ENCODE peak calls at places on chromosome 13, in ten cellular contexts. H is GM04503; N is A673; W is B cell; G is activated CD4-positive, CD25-positive, alpha-beta regulatory T cell treated with anti-CD3 and anti-CD28 coated beads, Interleukin-2, amount 50 U/mL, for 16 hours; Y is nucleus accumbens; A is stimulated activated CD8-positive, alpha-beta memory T cell treated with anti-CD3 and anti-CD28 coated beads, Interleukin-7, amount 100 ng/mL, for 24 hours; Z is NCI-H2171 treated with DMSO at 0.1 percent for 48 hours; B is transverse colon; U is Calu3. S is an unnamed sample.
A peak's percentile ranks its signal among the peaks of the same experiment; 100 is the strongest.

GRCh38 chr13:25659091-25659502 is 287.3 kb downstream of the ATP8A2 start:
- DNase-seq in Z (peak; percentile 82), W (no peak), U (no peak), Y (no peak), A (no peak), H (no peak), N (no peak), G (no peak), B (no peak), S (no peak)

GRCh38 chr13:44759723-44760360 is 183.7 kb upstream of the TSC22D1 start:
- DNase-seq in Y (no peak), W (no peak), N (no peak), A (no peak), H (no peak), Z (no peak), B (no peak), G (no peak), U (peak; percentile 9), S (no peak)

GRCh38 chr13:35979378-35979911 is 151.7 kb downstream of the DCLK1 start:
- DNase-seq in Y (peak; percentile 16), A (no peak), G (no peak), U (no peak), H (peak; percentile 81), W (no peak), N (peak; percentile 67), B (peak; percentile 45), Z (no peak), S (no peak)

GRCh38 chr13:96984061-96984508 is 10.2 kb downstream of the OXGR1 start:
- DNase-seq in B (peak; percentile 76), G (no peak), A (no peak), Y (no peak), W (no peak), N (peak; percentile 20), U (peak; percentile 46), H (no peak), Z (no peak), S (no peak)

GRCh38 chr13:45219123-45219891 is 18.5 kb upstream of the KCTD4 start:
- DNase-seq in B (no peak), W (no peak), A (no peak), N (no peak), Y (no peak), Z (no peak), G (no peak), U (no peak), H (no peak), S (no peak)

GRCh38 chr13:69591437-69591836 is 516.2 kb upstream of the ATXN8OS start:
- DNase-seq in B (no peak), H (no peak), G (no peak), W (no peak), U (no peak), A (no peak), N (no peak), Y (no peak), Z (no peak), S (no peak)

GRCh38 chr13:74919914-74920313 is 562.1 kb downstream of the TBC1D4 start:
- DNase-seq in A (no peak), B (no peak), G (no peak), U (no peak), H (no peak), W (no peak), Z (no peak), Y (no peak), N (no peak), S (no peak)

GRCh38 chr13:110706570-110707378 is 858 bp upstream of the CARS2 start:
- DNase-seq in Z (no peak), G (no peak), A (no peak), H (no peak), Y (no peak), U (no peak), N (no peak), W (no peak), B (no peak), S (no peak)

GRCh38 chr13:113641426-113641825 is 16.6 kb downstream of the ATP4B start:
- DNase-seq in W (no peak), A (no peak), G (no peak), H (no peak), Z (no peak), Y (no peak), U (no peak), N (no peak), B (peak; percentile 3), S (no peak)

GRCh38 chr13:19927117-19927734 is 31.3 kb upstream of the ZMYM2 start:
- DNase-seq in Z (peak; percentile 1), N (peak; percentile 32), U (no peak), B (no peak), H (no peak), A (no peak), G (no peak), Y (no peak), W (no peak), S (no peak)

GRCh38 chr13:86870388-86870966 is 800.7 kb upstream of the SLITRK5 start:
- DNase-seq in G (no peak), N (peak; percentile 37), Z (no peak), H (no peak), Y (no peak), W (no peak), U (peak; percentile 0), B (no peak), A (no peak), S (no peak)

GRCh38 chr13:92175330-92175729 is 776.9 kb downstream of the GPC5 start:
- DNase-seq in N (peak; percentile 63), H (no peak), Y (no peak), B (no peak), A (no peak), W (no peak), U (no peak), G (no peak), Z (peak; percentile 62), S (no peak)

GRCh38 chr13:28056970-28057712 is 43.2 kb downstream of the FLT3 start:
- DNase-seq in B (no peak), Z (no peak), Y (no peak), U (no peak), A (no peak), W (no peak), N (no peak), G (no peak), H (no peak), S (no peak)

GRCh38 chr13:81302677-81303076 is 961.8 kb upstream of the SPRY2 start:
- DNase-seq in Z (no peak), H (no peak), U (no peak), A (no peak), W (no peak), N (no peak), B (no peak), G (no peak), Y (no peak), S (no peak)

GRCh38 chr13:41306271-41307150 is 4.6 kb upstream of the NAA16 start:
- DNase-seq in B (no peak), N (peak; percentile 89), G (no peak), W (no peak), U (no peak), Y (no peak), H (no peak), A (no peak), Z (no peak), S (no peak)

GRCh38 chr13:19864339-19865309 is 1.2 kb upstream of the ZMYM5 start:
- DNase-seq in A (peak; percentile 37), H (peak; percentile 28), N (peak; percentile 88), G (peak; percentile 61), Y (peak; percentile 72), U (peak; percentile 61), W (peak; percentile 74), B (peak; percentile 75), Z (peak; percentile 66), S (peak; percentile 49)

GRCh38 chr13:33119886-33120543 is 103.8 kb downstream of the KL start:
- DNase-seq in Z (no peak), N (no peak), Y (no peak), W (no peak), G (no peak), H (no peak), A (no peak), B (no peak), U (no peak), S (no peak)

GRCh38 chr13:99657848-99658265 is 156.6 kb downstream of the TM9SF2 start:
- DNase-seq in N (peak; percentile 73), U (peak; percentile 30), H (no peak), G (peak; percentile 4), Y (peak; percentile 34), Z (peak; percentile 79), B (no peak), A (no peak), W (no peak), S (no peak)

GRCh38 chr13:52159159-52159982 is at the start of gene NEK3:
- DNase-seq in H (no peak), B (peak; percentile 78), G (peak; percentile 9), U (peak; percentile 33), A (peak; percentile 24), Y (peak; percentile 40), N (peak; percentile 77), W (peak; percentile 49), Z (peak; percentile 73), S (peak; percentile 40)

GRCh38 chr13:76853481-76853880 is 32.7 kb downstream of the KCTD12 start:
- DNase-seq in Y (no peak), U (no peak), N (no peak), H (no peak), G (no peak), W (no peak), A (no peak), Z (no peak), B (no peak), S (no peak)

GRCh38 chr13:98221234-98221633 is 44.2 kb upstream of the RNF113B start:
- DNase-seq in W (no peak), H (no peak), B (no peak), Y (no peak), N (peak; percentile 21), A (no peak), U (no peak), G (no peak), Z (no peak), S (no peak)

GRCh38 chr13:51831519-51831918 is 13.5 kb downstream of the TMEM272 start:
- DNase-seq in H (no peak), B (no peak), U (no peak), W (no peak), G (no peak), Z (no peak), Y (no peak), N (no peak), A (no peak), S (no peak)

GRCh38 chr13:34162545-34162936 is 344.6 kb downstream of the RFC3 start:
- DNase-seq in Y (no peak), B (no peak), Z (no peak), N (no peak), U (no peak), A (no peak), W (no peak), H (peak; percentile 69), G (no peak), S (no peak)

GRCh38 chr13:48586591-48587103 is 53.8 kb upstream of the RCBTB2 start:
- DNase-seq in B (no peak), Z (no peak), N (no peak), H (no peak), Y (peak; percentile 27), W (no peak), G (no peak), U (peak; percentile 30), A (no peak), S (no peak)

GRCh38 chr13:43558942-43559341 is 227.8 kb downstream of the ENOX1 start:
- DNase-seq in A (no peak), N (no peak), B (no peak), H (no peak), Z (no peak), U (no peak), W (no peak), Y (no peak), G (no peak), S (no peak)

GRCh38 chr13:94784066-94784465 is 71.7 kb upstream of the SOX21 start:
- DNase-seq in Y (no peak), N (no peak), A (no peak), B (no peak), H (peak; percentile 11), W (no peak), Z (no peak), U (no peak), G (no peak), S (no peak)

GRCh38 chr13:105368781-105369180 is 1166.7 kb downstream of the EFNB2 start:
- DNase-seq in B (no peak), Z (no peak), U (no peak), H (no peak), W (no peak), A (no peak), Y (no peak), G (no peak), N (no peak), S (no peak)

GRCh38 chr13:73732350-73732749 is 401.9 kb downstream of the KLF12 start:
- DNase-seq in U (no peak), A (no peak), H (no peak), N (no peak), Z (no peak), B (no peak), W (no peak), Y (no peak), G (no peak), S (no peak)